ENCODE peak calls at places on chromosomes 5 and 9, in nine cellular contexts. T is amniotic stem cell, S is occipital lobe, G is ACHN, U is NCI-H1092 treated with DMSO at 0.1 percent for 48 hours, V is choroid plexus epithelial cell, J is GM12865, A is PC-9, B is mesothelial cell of epicardium. H is an unnamed sample.

GRCh38 chr5:38051711-38052508 is 206.4 kb upstream of the EGFLAM start:
- DNase-seq in J (no peak), T (no peak), U (no peak), B (no peak), S (no peak), V (no peak), A (no peak), G (no peak), H (no peak)

GRCh38 chr9:93543117-93543516 is 33.3 kb upstream of the PHF2 start:
- DNase-seq in J (no peak), A (no peak), B (no peak), V (no peak), G (no peak), U (no peak), T (no peak), S (no peak), H (no peak)

GRCh38 chr9:73116030-73116429 is 35.6 kb upstream of the ANXA1 start:
- DNase-seq in G (peak; percentile 30), J (no peak), T (peak; percentile 55), U (no peak), B (no peak), S (no peak), A (no peak), V (peak; percentile 81), H (peak; percentile 84)

GRCh38 chr9:85224729-85225128 is 517.0 kb downstream of the AGTPBP1 start:
- DNase-seq in S (no peak), V (peak; percentile 3), G (peak; percentile 57), T (no peak), U (no peak), J (no peak), B (no peak), A (no peak), H (peak; percentile 95)

GRCh38 chr5:19690978-19691377 is 297.0 kb downstream of the CDH18 start:
- DNase-seq in J (no peak), T (no peak), B (no peak), U (no peak), G (no peak), V (no peak), A (no peak), S (no peak), H (no peak)

GRCh38 chr5:99763021-99763814 is 772.0 kb upstream of the FAM174A start:
- DNase-seq in T (no peak), A (no peak), S (no peak), U (no peak), G (no peak), V (no peak), J (no peak), B (no peak), H (no peak)

GRCh38 chr5:174615986-174616500 is 108.3 kb upstream of the MSX2 start:
- DNase-seq in A (peak; percentile 63), G (no peak), B (no peak), T (no peak), S (no peak), J (no peak), V (no peak), U (no peak), H (no peak)

GRCh38 chr5:132422720-132423442 is 53.4 kb downstream of the SLC22A5 start:
- DNase-seq in S (no peak), G (no peak), J (peak; percentile 85), U (no peak), V (peak; percentile 58), A (peak; percentile 83), B (no peak), T (no peak), H (no peak)

GRCh38 chr9:125255781-125256391 is 5.7 kb upstream of the GAPVD1 start:
- DNase-seq in J (no peak), A (no peak), V (peak; percentile 48), S (no peak), T (no peak), U (no peak), G (no peak), B (no peak), H (no peak)

GRCh38 chr9:76756273-76756650 is 8.0 kb upstream of the PCA3 start:
- DNase-seq in A (no peak), V (peak; percentile 30), B (no peak), T (no peak), S (no peak), G (peak; percentile 6), J (peak; percentile 10), U (peak; percentile 73), H (no peak)

GRCh38 chr5:159097461-159098284 is 2.0 kb downstream of the EBF1 start:
- DNase-seq in V (peak; percentile 71), J (peak; percentile 84), S (no peak), A (no peak), G (no peak), B (no peak), T (no peak), U (peak; percentile 11), H (no peak)

GRCh38 chr9:89104821-89105220 is 73.8 kb downstream of the SHC3 start:
- DNase-seq in V (no peak), U (no peak), B (no peak), T (no peak), J (no peak), S (no peak), G (no peak), A (no peak), H (no peak)

GRCh38 chr9:135554718-135555117 is 6.8 kb upstream of the PAEP start:
- DNase-seq in U (no peak), G (no peak), J (no peak), T (no peak), A (peak; percentile 59), V (no peak), S (no peak), B (no peak), H (no peak)

GRCh38 chr9:21965401-21965951 is 28.7 kb downstream of the CDKN2A start:
- DNase-seq in T (peak; percentile 74), G (no peak), V (peak; percentile 91), A (no peak), B (peak; percentile 62), J (peak; percentile 42), U (no peak), S (no peak), H (peak; percentile 47)

GRCh38 chr5:76819851-76820280 is 1.0 kb downstream of the F2RL1 start:
- DNase-seq in G (peak; percentile 25), J (no peak), A (no peak), B (no peak), T (no peak), S (no peak), U (no peak), V (peak; percentile 38), H (no peak)

GRCh38 chr9:131429121-131430012 is 35.5 kb downstream of the PRRC2B start:
- DNase-seq in A (no peak), G (no peak), T (no peak), V (peak; percentile 23), U (no peak), B (no peak), J (no peak), S (no peak), H (no peak)

GRCh38 chr9:137108608-137109249 is 5.8 kb downstream of the DPP7 start:
- DNase-seq in J (no peak), A (no peak), T (no peak), G (no peak), U (no peak), V (no peak), S (peak; percentile 27), B (no peak), H (no peak)

GRCh38 chr5:64417390-64417789 is 88.4 kb upstream of the RGS7BP start:
- DNase-seq in B (no peak), A (no peak), S (no peak), U (no peak), G (no peak), V (no peak), J (no peak), T (no peak), H (no peak)

GRCh38 chr9:108869092-108869725 is 7.1 kb downstream of the ACTL7A start:
- DNase-seq in G (peak; percentile 66), B (no peak), S (no peak), J (no peak), U (no peak), V (peak; percentile 78), A (peak; percentile 72), T (no peak), H (no peak)

GRCh38 chr5:137466888-137467287 is 32.2 kb downstream of the SPOCK1 start:
- DNase-seq in J (no peak), T (no peak), G (no peak), A (no peak), B (no peak), S (no peak), V (no peak), U (no peak), H (peak; percentile 81)

GRCh38 chr9:133770076-133770777 is 32.1 kb upstream of the SARDH start:
- DNase-seq in J (no peak), T (no peak), B (peak; percentile 22), G (no peak), V (no peak), S (no peak), U (no peak), A (no peak), H (no peak)

GRCh38 chr5:16489322-16489791 is 23.8 kb upstream of the ZNF622 start:
- DNase-seq in B (no peak), G (peak; percentile 54), A (peak; percentile 64), J (peak; percentile 26), V (peak; percentile 85), U (peak; percentile 37), S (no peak), T (peak; percentile 29), H (peak; percentile 51)

GRCh38 chr5:112146323-112146848 is 272.7 kb downstream of the EPB41L4A start:
- DNase-seq in V (peak; percentile 94), T (peak; percentile 45), A (no peak), S (no peak), B (no peak), U (no peak), J (peak; percentile 79), G (no peak), H (peak; percentile 79)

GRCh38 chr5:150473673-150474358 is 24.3 kb upstream of the RPS14 start:
- DNase-seq in S (no peak), B (no peak), G (peak; percentile 97), V (peak; percentile 74), T (no peak), J (no peak), A (peak; percentile 97), U (no peak), H (no peak)

GRCh38 chr5:9091896-9092662 is 453.8 kb downstream of the SEMA5A start:
- DNase-seq in B (no peak), A (no peak), U (no peak), S (no peak), J (no peak), G (no peak), T (no peak), V (no peak), H (no peak)

GRCh38 chr5:79495311-79495710 is 18.6 kb downstream of the HOMER1 start:
- DNase-seq in A (peak; percentile 93), S (no peak), T (no peak), U (no peak), B (no peak), V (no peak), G (no peak), J (no peak), H (no peak)

GRCh38 chr5:3517331-3517730 is 78.3 kb upstream of the IRX1 start:
- DNase-seq in U (no peak), S (no peak), V (no peak), A (no peak), J (no peak), B (no peak), G (no peak), T (no peak), H (no peak)

GRCh38 chr9:108963459-108964143 is 29.4 kb downstream of the ABITRAM start:
- DNase-seq in G (no peak), S (no peak), J (no peak), B (no peak), U (no peak), A (no peak), T (no peak), V (peak; percentile 52), H (no peak)

GRCh38 chr5:92378961-92379611 is 996.0 kb upstream of the ARRDC3 start:
- DNase-seq in G (peak; percentile 48), A (no peak), J (no peak), B (no peak), S (peak; percentile 1), V (peak; percentile 76), U (no peak), T (no peak), H (no peak)

GRCh38 chr5:138792181-138792808 is 39.1 kb downstream of the CTNNA1 start:
- DNase-seq in T (no peak), A (no peak), U (no peak), G (no peak), S (no peak), J (no peak), B (no peak), V (no peak), H (no peak)

GRCh38 chr5:135737701-135738563 is 96.5 kb upstream of the SLC25A48 start:
- DNase-seq in B (no peak), S (no peak), A (no peak), V (no peak), G (no peak), J (no peak), T (no peak), U (no peak), H (no peak)